ENCODE peak calls at places on chromosomes 6 and 20, in six cellular contexts. T, J, F, U, Q and I are unnamed samples.

GRCh38 chr20:1467355-1468116 is 887 bp upstream of the NSFL1C start:
- DNase-seq in J (peak; percentile 65), F (no peak), T (peak; percentile 65), U (no peak), Q (no peak), I (no peak)

GRCh38 chr6:166460473-166461437 is 78.0 kb upstream of the MPC1 start:
- DNase-seq in J (no peak), T (no peak), U (no peak), Q (peak; percentile 64), F (no peak), I (peak; percentile 34)

GRCh38 chr20:46647469-46647868 is 3.8 kb downstream of the SLC13A3 start:
- DNase-seq in F (no peak), Q (no peak), T (no peak), J (no peak), U (no peak), I (no peak)

GRCh38 chr6:30483677-30484279 is 5.5 kb upstream of the HLA-E start:
- DNase-seq in Q (peak; percentile 39), T (no peak), U (no peak), J (no peak), F (peak; percentile 36), I (peak; percentile 75)

GRCh38 chr6:34143884-34144580 is 1.9 kb downstream of the GRM4 start:
- DNase-seq in U (peak; percentile 68), T (no peak), Q (no peak), F (peak; percentile 84), J (no peak), I (no peak)

GRCh38 chr6:140850438-140850837 is 1282.3 kb upstream of the GJE1 start:
- DNase-seq in T (no peak), J (no peak), U (no peak), F (no peak), Q (peak; percentile 34), I (no peak)

GRCh38 chr6:83824388-83824801 is 28.8 kb upstream of the RIPPLY2 start:
- DNase-seq in T (no peak), F (no peak), J (no peak), U (no peak), Q (peak; percentile 64), I (peak; percentile 73)

GRCh38 chr6:112289039-112289566 is 34.7 kb upstream of the LAMA4 start:
- DNase-seq in T (peak; percentile 25), J (peak; percentile 40), F (no peak), Q (no peak), U (no peak), I (peak; percentile 23)

GRCh38 chr20:3224681-3225421 is 14.1 kb downstream of the SLC4A11 start:
- DNase-seq in T (peak; percentile 68), Q (no peak), J (no peak), F (no peak), U (no peak), I (no peak)

GRCh38 chr6:110341671-110342304 is 16.4 kb downstream of the METTL24 start:
- DNase-seq in U (no peak), Q (no peak), J (no peak), T (no peak), F (peak; percentile 49), I (peak; percentile 22)

GRCh38 chr6:67558985-67559384 is 1076.1 kb upstream of the ADGRB3 start:
- DNase-seq in U (no peak), F (no peak), Q (no peak), T (no peak), J (no peak), I (no peak)

GRCh38 chr6:7087066-7087465 is 20.7 kb upstream of the RREB1 start:
- DNase-seq in Q (no peak), T (no peak), U (no peak), J (no peak), F (no peak), I (no peak)

GRCh38 chr20:5734559-5735137 is 15.6 kb upstream of the SHLD1 start:
- DNase-seq in T (no peak), J (no peak), Q (no peak), F (no peak), U (no peak), I (no peak)

GRCh38 chr20:18567739-18568091 is 483 bp downstream of the SMIM26 start:
- DNase-seq in U (no peak), Q (no peak), T (no peak), F (no peak), J (no peak), I (no peak)

GRCh38 chr6:159760602-159761057 is 1.2 kb upstream of the ACAT2 start:
- DNase-seq in J (no peak), Q (peak; percentile 80), T (no peak), U (no peak), F (peak; percentile 6), I (peak; percentile 23)

GRCh38 chr20:19692685-19693119 is 65.4 kb upstream of the RIN2 start:
- DNase-seq in U (peak; percentile 55), T (peak; percentile 63), Q (peak; percentile 54), J (peak; percentile 67), F (peak; percentile 81), I (peak; percentile 58)

GRCh38 chr6:70162972-70163371 is 139.9 kb downstream of the COL9A1 start:
- DNase-seq in F (no peak), J (no peak), Q (no peak), U (no peak), T (no peak), I (no peak)

GRCh38 chr6:78701407-78701806 is 165.9 kb upstream of the IRAK1BP1 start:
- DNase-seq in U (no peak), Q (peak; percentile 86), F (no peak), J (no peak), T (no peak), I (peak; percentile 61)

GRCh38 chr20:49846206-49846807 is 33.7 kb downstream of the SLC9A8 start:
- DNase-seq in Q (peak; percentile 43), F (peak; percentile 37), J (no peak), T (peak; percentile 46), U (no peak), I (peak; percentile 79)

GRCh38 chr6:104799134-104799657 is 60.5 kb downstream of the HACE1 start:
- DNase-seq in T (no peak), Q (no peak), J (no peak), U (no peak), F (no peak), I (no peak)

GRCh38 chr6:7986219-7986618 is 75.6 kb upstream of the TXNDC5 start:
- DNase-seq in J (no peak), Q (no peak), U (no peak), F (no peak), T (no peak), I (no peak)

GRCh38 chr6:11471261-11471660 is 66.3 kb upstream of the TMEM170B start:
- DNase-seq in Q (no peak), T (no peak), U (no peak), F (no peak), J (no peak), I (no peak)

GRCh38 chr6:87074051-87074711 is 20.7 kb downstream of the CGA start:
- DNase-seq in Q (no peak), T (peak; percentile 30), J (no peak), U (no peak), F (no peak), I (no peak)

GRCh38 chr20:38216736-38217595 is 43.6 kb downstream of the KIAA1755 start:
- DNase-seq in F (no peak), Q (no peak), U (no peak), J (no peak), T (no peak), I (no peak)

GRCh38 chr6:131976545-131977061 is 25.4 kb upstream of the CCN2 start:
- DNase-seq in U (no peak), F (no peak), Q (no peak), T (no peak), J (no peak), I (no peak)

GRCh38 chr6:10412165-10412947 is 2.5 kb downstream of the TFAP2A start:
- DNase-seq in J (peak; percentile 50), Q (peak; percentile 82), U (no peak), F (peak; percentile 52), T (no peak), I (peak; percentile 94)

GRCh38 chr6:10414766-10415592 is at the start of gene TFAP2A:
- DNase-seq in U (no peak), Q (peak; percentile 96), T (no peak), F (peak; percentile 28), J (no peak), I (peak; percentile 96)

GRCh38 chr6:10412948-10413849 is 1.7 kb downstream of the TFAP2A start:
- DNase-seq in J (peak; percentile 64), U (no peak), F (no peak), T (peak; percentile 36), Q (peak; percentile 65), I (peak; percentile 38)

GRCh38 chr6:10415593-10416480 is 963 bp upstream of the TFAP2A start:
- DNase-seq in F (no peak), T (no peak), U (no peak), J (no peak), Q (peak; percentile 60), I (peak; percentile 61)

GRCh38 chr6:10413850-10414765 is 766 bp downstream of the TFAP2A start:
- DNase-seq in J (no peak), F (peak; percentile 46), U (no peak), Q (peak; percentile 72), T (no peak), I (peak; percentile 83)
- TF ChIP-seq CTCF in J (no peak), F (no peak), U (no peak), Q (peak; percentile 38), T (no peak), I (peak; percentile 41)

DNA sequence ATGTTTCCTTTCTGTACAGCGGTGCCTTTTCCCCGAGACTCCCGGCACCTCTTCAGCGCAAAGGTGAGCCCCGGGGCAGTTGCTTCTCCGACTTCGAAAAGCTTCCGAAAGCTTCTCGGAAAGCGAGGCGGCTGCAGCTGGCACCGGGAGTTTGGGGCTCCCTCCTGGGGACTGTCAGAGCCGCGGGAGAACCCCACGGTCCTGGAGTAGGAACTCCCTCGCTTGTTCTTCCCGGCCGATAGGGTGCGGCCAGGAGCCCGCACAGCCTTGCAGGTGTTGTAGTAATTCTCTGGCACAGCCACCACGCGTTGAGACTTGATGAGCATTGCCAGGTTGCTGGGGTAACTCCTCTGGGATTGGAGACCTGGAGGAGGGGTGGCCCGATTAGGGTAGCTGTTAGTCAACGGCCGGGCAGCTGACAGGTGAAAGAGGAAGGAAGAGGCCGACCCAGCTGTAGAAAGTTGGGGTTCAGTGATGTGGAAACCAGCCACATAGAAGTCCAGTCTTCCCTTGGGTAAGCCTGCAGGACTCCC is 708 bp downstream of the KDM1B start:
- DNase-seq in J (peak; percentile 86), Q (peak; percentile 93), T (peak; percentile 82), F (peak; percentile 36), U (no peak), I (peak; percentile 90)
- TF ChIP-seq CTCF in J (peak; percentile 31), Q (peak; percentile 63), T (peak; percentile 36), F (no peak), U (no peak), I (peak; percentile 24)

GRCh38 chr20:45111799-45112471 is 3.0 kb downstream of the WFDC5 start:
- DNase-seq in J (no peak), Q (no peak), F (peak; percentile 35), T (no peak), U (no peak), I (peak; percentile 50)
- TF ChIP-seq CTCF in J (peak; percentile 43), Q (peak; percentile 56), F (peak; percentile 40), T (peak; percentile 45), U (no peak), I (peak; percentile 64)

GRCh38 chr20:8019998-8020247 is 362 bp upstream of the TMX4 start:
- DNase-seq in F (no peak), T (no peak), J (no peak), U (no peak), Q (no peak), I (no peak)

GRCh38 chr20:8020314-8021079 is 936 bp upstream of the TMX4 start:
- DNase-seq in J (no peak), U (no peak), F (no peak), T (no peak), Q (peak; percentile 1), I (no peak)

GRCh38 chr20:8021541-8022269 is 2.1 kb upstream of the TMX4 start:
- DNase-seq in T (no peak), F (no peak), U (no peak), J (no peak), Q (no peak), I (no peak)

GRCh38 chr20:8018928-8019177 is 708 bp downstream of the TMX4 start:
- DNase-seq in F (no peak), U (no peak), J (no peak), Q (peak; percentile 34), T (no peak), I (peak; percentile 60)

GRCh38 chr20:8019178-8019997 is at the start of gene TMX4:
- DNase-seq in F (peak; percentile 98), J (peak; percentile 100), U (peak; percentile 90), Q (peak; percentile 82), T (peak; percentile 99), I (peak; percentile 95)
- TF ChIP-seq CTCF in F (peak; percentile 22), J (peak; percentile 51), U (no peak), Q (peak; percentile 49), T (peak; percentile 48), I (peak; percentile 17)